ENCODE peak calls at places on chromosomes 7 and 10, in five cellular contexts. One of them, this sample, is unnamed.

GRCh38 chr10:114753126-114753525 is 68.5 kb upstream of the FHIP2A start:
- DNase-seq in GM12892: no peak
- DNase-seq in sigmoid colon: no peak
- DNase-seq in transverse colon: no peak
- DNase-seq in GM23338: no peak
- DNase-seq in this sample: no peak

GRCh38 chr10:3837909-3838722 is 53.1 kb upstream of the KLF6 start:
- DNase-seq in sigmoid colon: no peak
- DNase-seq in transverse colon: no peak
- DNase-seq in GM12892: no peak
- DNase-seq in GM23338: no peak
- DNase-seq in this sample: no peak

GRCh38 chr7:152617056-152617455 is 58.9 kb downstream of the XRCC2 start:
- DNase-seq in GM23338: no peak
- DNase-seq in sigmoid colon: no peak
- DNase-seq in transverse colon: no peak
- DNase-seq in GM12892: no peak
- DNase-seq in this sample: no peak

GRCh38 chr7:106423836-106424475 is 139.2 kb upstream of the NAMPT start:
- DNase-seq in GM23338: no peak
- DNase-seq in sigmoid colon: no peak
- DNase-seq in transverse colon: no peak
- DNase-seq in GM12892: no peak
- DNase-seq in this sample: no peak

GRCh38 chr10:71980181-71981023 is 16.2 kb downstream of the CHST3 start:
- DNase-seq in transverse colon: no peak
- DNase-seq in GM12892: no peak
- DNase-seq in sigmoid colon: no peak
- DNase-seq in GM23338: no peak
- DNase-seq in this sample: no peak

GRCh38 chr10:91034494-91035157 is 113.7 kb upstream of the ANKRD1 start:
- DNase-seq in GM12892: no peak
- DNase-seq in sigmoid colon: peak
- DNase-seq in GM23338: peak
- DNase-seq in transverse colon: peak
- DNase-seq in this sample: peak

GRCh38 chr10:95290801-95291633 is at the start of gene PDLIM1:
- DNase-seq in transverse colon: peak
- DNase-seq in GM23338: peak
- DNase-seq in sigmoid colon: peak
- DNase-seq in GM12892: peak
- DNase-seq in this sample: peak

GRCh38 chr10:92839191-92840085 is 8.9 kb upstream of the EXOC6 start:
- DNase-seq in GM23338: peak
- DNase-seq in GM12892: no peak
- DNase-seq in sigmoid colon: no peak
- DNase-seq in transverse colon: peak
- DNase-seq in this sample: no peak

GRCh38 chr10:103636492-103636891 is 143.0 kb downstream of the NEURL1 start:
- DNase-seq in sigmoid colon: no peak
- DNase-seq in GM12892: no peak
- DNase-seq in transverse colon: no peak
- DNase-seq in GM23338: peak
- DNase-seq in this sample: no peak

GRCh38 chr10:29387269-29387668 is 98.4 kb downstream of the LYZL1 start:
- DNase-seq in sigmoid colon: no peak
- DNase-seq in GM12892: no peak
- DNase-seq in transverse colon: no peak
- DNase-seq in GM23338: no peak
- DNase-seq in this sample: no peak

GRCh38 chr10:68517188-68517587 is 10.1 kb downstream of the SLC25A16 start:
- DNase-seq in GM12892: no peak
- DNase-seq in GM23338: no peak
- DNase-seq in transverse colon: no peak
- DNase-seq in sigmoid colon: no peak
- DNase-seq in this sample: no peak

GRCh38 chr10:29733323-29733722 is 98.6 kb upstream of the SVIL start:
- DNase-seq in GM12892: no peak
- DNase-seq in transverse colon: no peak
- DNase-seq in GM23338: no peak
- DNase-seq in sigmoid colon: peak
- DNase-seq in this sample: no peak

GRCh38 chr7:45185028-45185863 is 27.7 kb downstream of the RAMP3 start:
- DNase-seq in sigmoid colon: no peak
- DNase-seq in GM12892: no peak
- DNase-seq in transverse colon: no peak
- DNase-seq in GM23338: no peak
- DNase-seq in this sample: no peak

GRCh38 chr7:138829335-138829734 is 31.3 kb upstream of the ATP6V0A4 start:
- DNase-seq in sigmoid colon: no peak
- DNase-seq in transverse colon: no peak
- DNase-seq in GM12892: no peak
- DNase-seq in GM23338: no peak
- DNase-seq in this sample: no peak

GRCh38 chr7:44383566-44383965 is 58.2 kb upstream of the CAMK2B start:
- DNase-seq in sigmoid colon: no peak
- DNase-seq in GM12892: no peak
- DNase-seq in GM23338: no peak
- DNase-seq in transverse colon: no peak
- DNase-seq in this sample: no peak

GRCh38 chr7:485188-486081 is 34.2 kb downstream of the PDGFA start:
- DNase-seq in transverse colon: peak
- DNase-seq in GM12892: no peak
- DNase-seq in GM23338: no peak
- DNase-seq in sigmoid colon: peak
- DNase-seq in this sample: peak

GRCh38 chr10:47418966-47419365 is 34.9 kb upstream of the ZNF488 start:
- DNase-seq in sigmoid colon: no peak
- DNase-seq in GM12892: no peak
- DNase-seq in transverse colon: no peak
- DNase-seq in GM23338: no peak
- DNase-seq in this sample: no peak

GRCh38 chr7:128217972-128218652 is 23.0 kb upstream of the LEP start:
- DNase-seq in GM12892: no peak
- DNase-seq in transverse colon: no peak
- DNase-seq in sigmoid colon: peak
- DNase-seq in GM23338: peak
- DNase-seq in this sample: no peak

GRCh38 chr7:4791738-4792536 is 16.5 kb downstream of the AP5Z1 start:
- DNase-seq in GM12892: no peak
- DNase-seq in transverse colon: peak
- DNase-seq in GM23338: peak
- DNase-seq in sigmoid colon: peak
- DNase-seq in this sample: peak

GRCh38 chr10:57716884-57717283 is 550.8 kb downstream of the IPMK start:
- DNase-seq in GM23338: peak
- DNase-seq in GM12892: no peak
- DNase-seq in sigmoid colon: no peak
- DNase-seq in transverse colon: no peak
- DNase-seq in this sample: no peak

GRCh38 chr10:51403522-51403921 is 295.9 kb downstream of the CSTF2T start:
- DNase-seq in transverse colon: no peak
- DNase-seq in GM23338: no peak
- DNase-seq in GM12892: no peak
- DNase-seq in sigmoid colon: no peak
- DNase-seq in this sample: no peak

GRCh38 chr7:2219606-2220005 is 13.1 kb downstream of the MAD1L1 start:
- DNase-seq in sigmoid colon: no peak
- DNase-seq in GM12892: no peak
- DNase-seq in GM23338: no peak
- DNase-seq in transverse colon: no peak
- DNase-seq in this sample: no peak

GRCh38 chr7:80678703-80679102 is 40.3 kb downstream of the CD36 start:
- DNase-seq in sigmoid colon: no peak
- DNase-seq in GM12892: no peak
- DNase-seq in GM23338: no peak
- DNase-seq in transverse colon: no peak
- DNase-seq in this sample: no peak
- TF ChIP-seq POLR2AphosphoS5 in sigmoid colon: no peak
- TF ChIP-seq POLR2AphosphoS5 in GM12892: no peak
- TF ChIP-seq POLR2AphosphoS5 in GM23338: no peak
- TF ChIP-seq POLR2AphosphoS5 in transverse colon: no peak
- TF ChIP-seq POLR2AphosphoS5 in this sample: no peak

DNA sequence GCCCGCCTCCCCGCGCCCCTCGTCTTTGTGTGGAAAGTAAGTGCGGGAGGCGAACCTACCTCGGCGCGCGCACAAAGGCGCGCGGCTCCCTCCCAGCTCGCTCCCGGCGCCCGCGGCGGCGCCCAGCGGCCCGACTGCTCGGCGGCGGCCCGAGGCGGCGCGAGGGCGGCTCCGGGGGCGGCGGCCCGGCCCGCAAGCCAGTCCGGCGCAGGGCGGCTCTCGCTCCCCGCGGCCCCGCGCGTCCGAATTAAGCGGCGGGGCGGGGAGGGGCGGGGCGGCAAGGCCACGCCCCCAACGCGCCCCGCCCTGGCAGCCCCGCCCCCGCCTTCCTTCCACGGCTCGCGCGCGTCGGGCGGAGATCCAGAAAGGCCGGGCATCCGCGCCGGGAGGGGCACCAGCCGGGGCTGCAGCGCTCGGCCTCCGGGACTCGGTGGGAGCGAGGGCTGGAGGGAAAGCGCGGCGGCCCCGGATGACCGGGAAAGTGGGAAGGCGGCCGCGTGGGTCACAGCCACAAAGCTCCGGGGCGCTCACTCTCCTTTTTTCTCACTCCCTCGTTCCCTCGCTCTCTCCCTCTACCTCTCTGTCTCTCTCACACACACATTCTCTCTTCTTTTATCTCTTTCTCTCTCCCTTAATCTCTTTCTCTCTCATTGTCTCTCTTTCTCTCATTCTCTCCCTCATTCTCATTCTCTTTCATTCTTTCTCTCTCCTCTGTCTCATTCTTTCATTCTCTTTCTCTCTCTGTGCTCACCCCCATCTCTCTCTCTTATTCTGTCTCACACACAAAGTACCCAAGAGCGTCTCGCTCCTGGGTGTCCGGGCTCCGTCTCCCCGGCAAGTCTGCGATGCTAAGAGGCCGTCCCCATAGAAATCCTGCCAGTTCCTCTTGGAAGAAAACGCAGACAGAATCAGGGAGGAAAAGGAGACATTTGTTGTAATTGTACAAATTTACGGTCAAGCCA is 170.2 kb downstream of the FAM107B start:
- DNase-seq in sigmoid colon: peak
- DNase-seq in GM12892: no peak
- DNase-seq in GM23338: peak
- DNase-seq in transverse colon: peak
- DNase-seq in this sample: peak
- TF ChIP-seq POLR2AphosphoS5 in sigmoid colon: peak
- TF ChIP-seq POLR2AphosphoS5 in GM12892: peak
- TF ChIP-seq POLR2AphosphoS5 in GM23338: peak
- TF ChIP-seq POLR2AphosphoS5 in transverse colon: peak
- TF ChIP-seq POLR2AphosphoS5 in this sample: peak

GRCh38 chr10:48759113-48759901 is 74.6 kb downstream of the WDFY4 start:
- DNase-seq in transverse colon: no peak
- DNase-seq in sigmoid colon: no peak
- DNase-seq in GM23338: no peak
- DNase-seq in GM12892: no peak
- DNase-seq in this sample: no peak
- TF ChIP-seq POLR2AphosphoS5 in transverse colon: no peak
- TF ChIP-seq POLR2AphosphoS5 in sigmoid colon: no peak
- TF ChIP-seq POLR2AphosphoS5 in GM23338: no peak
- TF ChIP-seq POLR2AphosphoS5 in GM12892: no peak
- TF ChIP-seq POLR2AphosphoS5 in this sample: no peak

DNA sequence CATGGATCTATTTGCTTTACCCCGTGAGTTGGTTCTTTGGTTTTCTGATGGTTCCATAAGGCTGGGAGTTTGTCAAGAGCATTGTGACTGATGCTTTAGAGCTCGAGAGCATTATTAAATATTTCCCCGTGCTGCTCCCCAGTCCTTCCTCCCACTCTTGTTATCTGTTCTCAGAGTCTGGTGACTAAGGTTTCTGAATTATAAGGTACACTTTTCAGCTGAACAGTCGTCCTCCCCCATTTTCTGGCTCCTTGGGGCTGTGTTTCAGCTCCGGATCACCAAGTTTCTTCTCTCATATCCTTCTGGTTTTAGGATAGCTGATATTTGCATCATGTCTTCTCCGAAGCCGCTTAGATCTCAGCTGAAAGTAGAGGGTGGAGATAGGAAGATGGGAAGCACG is 57.8 kb upstream of the CACNB2 start:
- DNase-seq in sigmoid colon: no peak
- DNase-seq in GM12892: no peak
- DNase-seq in GM23338: no peak
- DNase-seq in transverse colon: no peak
- DNase-seq in this sample: no peak
- TF ChIP-seq POLR2AphosphoS5 in sigmoid colon: no peak
- TF ChIP-seq POLR2AphosphoS5 in GM12892: no peak
- TF ChIP-seq POLR2AphosphoS5 in GM23338: no peak
- TF ChIP-seq POLR2AphosphoS5 in transverse colon: no peak
- TF ChIP-seq POLR2AphosphoS5 in this sample: no peak

GRCh38 chr7:92830532-92831110 is 5.8 kb downstream of the CDK6 start:
- DNase-seq in GM23338: no peak
- DNase-seq in transverse colon: no peak
- DNase-seq in GM12892: no peak
- DNase-seq in sigmoid colon: no peak
- DNase-seq in this sample: no peak
- TF ChIP-seq POLR2AphosphoS5 in GM23338: no peak
- TF ChIP-seq POLR2AphosphoS5 in transverse colon: no peak
- TF ChIP-seq POLR2AphosphoS5 in GM12892: no peak
- TF ChIP-seq POLR2AphosphoS5 in sigmoid colon: no peak
- TF ChIP-seq POLR2AphosphoS5 in this sample: no peak

This sample was measured in prostate gland.